ENCODE peak calls at places on chromosome 7, in five cellular contexts. D, S, Z, B and C are unnamed samples.

GRCh38 chr7:7693881-7694280 is 24.5 kb downstream of the RPA3 start:
- DNase-seq in Z (peak; percentile 75), B (no peak), D (peak; percentile 91), S (peak; percentile 71), C (no peak)

GRCh38 chr7:2247141-2247985 is 5.3 kb downstream of the NUDT1 start:
- DNase-seq in S (no peak), Z (peak; percentile 62), B (peak; percentile 78), D (peak; percentile 38), C (no peak)

GRCh38 chr7:73342645-73343044 is 14.7 kb downstream of the FKBP6 start:
- DNase-seq in S (peak; percentile 78), Z (peak; percentile 64), D (peak; percentile 8), B (no peak), C (no peak)

GRCh38 chr7:106891545-106892410 is 26.7 kb downstream of the PIK3CG start:
- DNase-seq in B (peak; percentile 39), D (no peak), Z (no peak), S (no peak), C (no peak)

GRCh38 chr7:28435732-28436378 is 23.5 kb downstream of the CREB5 start:
- DNase-seq in B (no peak), S (no peak), Z (no peak), D (peak; percentile 46), C (peak; percentile 50)

GRCh38 chr7:1105189-1105588 is 17.3 kb downstream of the GPER1 start:
- DNase-seq in S (no peak), B (no peak), Z (no peak), D (no peak), C (no peak)

GRCh38 chr7:94129443-94130140 is 125.4 kb upstream of the BET1 start:
- DNase-seq in B (no peak), S (peak; percentile 94), D (peak; percentile 55), Z (peak; percentile 49), C (peak; percentile 47)

GRCh38 chr7:130425798-130426197 is 15.0 kb downstream of the CEP41 start:
- DNase-seq in Z (no peak), S (no peak), B (no peak), D (no peak), C (no peak)

GRCh38 chr7:36119005-36119711 is 33.9 kb upstream of the EEPD1 start:
- DNase-seq in Z (peak; percentile 96), D (peak; percentile 91), S (peak; percentile 99), B (no peak), C (peak; percentile 96)

GRCh38 chr7:128891110-128891941 is 19.2 kb downstream of the KCP start:
- DNase-seq in B (no peak), S (no peak), Z (no peak), D (peak; percentile 56), C (peak; percentile 68)
- TF ChIP-seq EZH2 in B (no peak), S (no peak), Z (no peak), D (no peak), C (no peak)

DNA sequence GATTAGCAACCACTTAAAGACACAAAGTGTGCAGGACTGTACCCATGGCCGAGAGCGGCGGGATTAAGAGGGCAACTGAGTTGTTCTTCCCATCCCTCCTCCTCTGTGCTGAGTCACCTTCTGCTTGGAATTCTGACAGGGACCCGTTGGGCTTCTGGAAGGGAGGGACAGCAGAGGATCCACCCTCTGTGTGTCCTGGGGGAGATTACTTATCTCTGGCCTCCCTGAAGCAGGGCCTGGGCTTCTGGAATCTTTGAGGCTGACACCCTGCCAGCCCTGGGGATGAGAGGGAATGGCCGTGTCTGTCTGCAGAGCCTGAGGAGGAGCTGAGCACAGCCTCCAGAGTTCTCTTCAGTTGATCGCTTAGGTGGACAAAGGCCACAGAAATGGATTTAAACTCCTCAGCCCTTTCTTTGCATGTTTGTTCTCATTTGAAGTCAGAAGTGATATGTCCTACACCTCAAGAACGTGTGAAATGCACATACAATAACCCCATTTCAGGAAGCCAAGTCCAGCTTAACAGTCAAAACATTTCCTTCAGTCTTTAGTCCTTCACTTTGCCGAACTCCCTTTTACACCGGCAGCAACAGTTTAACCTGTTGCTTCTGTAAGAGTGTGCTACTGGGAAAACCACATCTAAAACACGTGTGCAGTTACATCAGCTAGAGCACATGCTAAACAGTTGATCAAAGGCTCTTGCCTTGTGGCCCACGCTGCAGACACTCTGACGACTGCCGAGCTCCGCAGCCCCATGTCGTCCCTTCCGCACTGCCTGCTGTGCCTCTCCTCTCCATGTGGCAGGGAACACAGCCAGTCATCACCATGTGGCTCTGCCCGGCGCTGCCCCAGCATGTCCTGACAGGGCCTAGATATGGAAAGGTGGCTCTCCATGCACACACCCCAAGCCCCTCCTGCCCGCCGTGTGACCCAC is 55.7 kb downstream of the IKZF1 start:
- DNase-seq in D (no peak), Z (peak; percentile 7), S (no peak), B (peak; percentile 83), C (no peak)
- H3K4me3 ChIP-seq in D (no peak overlapping the region), Z (no peak overlapping the region), S (no peak overlapping the region), B (no peak overlapping the region), C (no peak overlapping the region)

GRCh38 chr7:20798694-20799121 is 12.0 kb upstream of the SP8 start:
- DNase-seq in B (no peak), Z (no peak), D (no peak), S (no peak), C (no peak)
- TF ChIP-seq EZH2 in B (no peak), Z (no peak), D (no peak), S (peak; percentile 19), C (no peak)

GRCh38 chr7:55351263-55351662 is 13.9 kb upstream of the LANCL2 start:
- DNase-seq in D (no peak), Z (no peak), B (no peak), S (no peak), C (no peak)
- H3K4me3 ChIP-seq in D (no peak overlapping the region), Z (no peak overlapping the region), B (no peak overlapping the region), S (no peak overlapping the region), C (no peak overlapping the region)